ENCODE peak calls at places on chromosomes 2 and 18, in ten cellular contexts. C is HS-5; S is activated T-helper 1 cell treated with anti-CD3 and anti-CD28 coated beads, Interleukin-2, amount 50 U/mL, for 16 hours; B is AG08395; T is hepatic stellate cell; Q is activated T-cell treated with anti-CD3 and anti-CD28 coated beads for 1 hour; P is M059J; U is midbrain; O is SHP77 treated with DMSO at 0.1 percent for 48 hours; J is non-pigmented ciliary epithelial cell. V is an unnamed sample.

GRCh38 chr2:175726213-175726612 is 275.9 kb downstream of the LNPK start:
- DNase-seq in C (peak), S (no peak), B (no peak), T (no peak), Q (no peak), P (peak), U (no peak), O (no peak), J (peak), V (peak)

GRCh38 chr2:190159453-190159852 is 96.9 kb upstream of the MSTN start:
- DNase-seq in C (no peak), S (no peak), B (peak), T (no peak), Q (no peak), P (peak), U (peak), O (no peak), J (no peak), V (peak)

GRCh38 chr2:62334440-62335058 is 138.6 kb downstream of the B3GNT2 start:
- DNase-seq in C (no peak), S (no peak), B (no peak), T (no peak), Q (no peak), P (no peak), U (no peak), O (no peak), J (no peak), V (no peak)

GRCh38 chr18:59109375-59109774 is 30.3 kb upstream of the SEC11C start:
- DNase-seq in C (no peak), S (no peak), B (no peak), T (no peak), Q (no peak), P (no peak), U (no peak), O (no peak), J (no peak), V (peak)

GRCh38 chr18:50272593-50272992 is 6.3 kb upstream of the CFAP53 start:
- DNase-seq in C (no peak), S (no peak), B (no peak), T (no peak), Q (no peak), P (no peak), U (no peak), O (no peak), J (no peak), V (no peak)

GRCh38 chr18:3624818-3625716 is 175.1 kb downstream of the TGIF1 start:
- DNase-seq in C (peak), S (no peak), B (peak), T (peak), Q (peak), P (peak), U (no peak), O (no peak), J (peak), V (peak)

GRCh38 chr2:72917138-72917874 is at the start of gene EMX1:
- DNase-seq in C (no peak), S (no peak), B (no peak), T (peak), Q (peak), P (peak), U (no peak), O (no peak), J (no peak), V (no peak)

GRCh38 chr2:239443666-239444567 is 43.1 kb upstream of the HDAC4 start:
- DNase-seq in C (peak), S (no peak), B (peak), T (no peak), Q (no peak), P (peak), U (peak), O (no peak), J (no peak), V (no peak)

GRCh38 chr18:55321268-55322175 is 266.5 kb downstream of the TCF4 start:
- DNase-seq in C (no peak), S (no peak), B (peak), T (no peak), Q (peak), P (peak), U (peak), O (peak), J (peak), V (peak)

GRCh38 chr18:32470713-32471633 is at the start of gene GAREM1:
- DNase-seq in C (peak), S (peak), B (peak), T (peak), Q (peak), P (peak), U (peak), O (peak), J (peak), V (peak)

GRCh38 chr2:237889811-237890210 is 30.4 kb downstream of the RAMP1 start:
- DNase-seq in C (no peak), S (no peak), B (no peak), T (no peak), Q (no peak), P (no peak), U (no peak), O (no peak), J (no peak), V (no peak)

GRCh38 chr2:47688561-47688960 is 94.4 kb upstream of the MSH6 start:
- DNase-seq in C (no peak), S (no peak), B (no peak), T (no peak), Q (no peak), P (no peak), U (no peak), O (no peak), J (no peak), V (no peak)

GRCh38 chr18:692841-693240 is 19.6 kb downstream of the ENOSF1 start:
- DNase-seq in C (no peak), S (no peak), B (no peak), T (no peak), Q (no peak), P (no peak), U (no peak), O (no peak), J (no peak), V (no peak)

GRCh38 chr2:239399404-239399999 is 1.3 kb downstream of the HDAC4 start:
- DNase-seq in C (peak), S (no peak), B (no peak), T (no peak), Q (peak), P (peak), U (peak), O (no peak), J (no peak), V (no peak)

GRCh38 chr2:104340162-104340561 is 513.8 kb upstream of the POU3F3 start:
- DNase-seq in C (no peak), S (no peak), B (no peak), T (no peak), Q (no peak), P (no peak), U (no peak), O (no peak), J (no peak), V (no peak)

GRCh38 chr2:146734042-146734715 is 1110.7 kb upstream of the ACVR2A start:
- DNase-seq in C (peak), S (no peak), B (peak), T (peak), Q (no peak), P (peak), U (peak), O (peak), J (peak), V (peak)

GRCh38 chr18:6543330-6543908 is 128.7 kb upstream of the L3MBTL4 start:
- DNase-seq in C (peak), S (no peak), B (peak), T (peak), Q (no peak), P (peak), U (peak), O (peak), J (no peak), V (peak)

GRCh38 chr2:226981731-226982373 is 146.0 kb downstream of the RHBDD1 start:
- DNase-seq in C (no peak), S (no peak), B (no peak), T (no peak), Q (no peak), P (no peak), U (no peak), O (no peak), J (no peak), V (no peak)

GRCh38 chr2:87401726-87402345 is 346.1 kb upstream of the PLGLB2 start:
- DNase-seq in C (no peak), S (no peak), B (no peak), T (no peak), Q (no peak), P (no peak), U (no peak), O (no peak), J (no peak), V (no peak)

GRCh38 chr2:230900336-230900995 is 24.6 kb downstream of the GPR55 start:
- DNase-seq in C (no peak), S (no peak), B (no peak), T (no peak), Q (no peak), P (no peak), U (no peak), O (no peak), J (no peak), V (no peak)

GRCh38 chr2:240348522-240348921 is 86.9 kb upstream of the GPC1 start:
- DNase-seq in C (no peak), S (no peak), B (no peak), T (no peak), Q (no peak), P (peak), U (no peak), O (no peak), J (no peak), V (no peak)

GRCh38 chr18:58373486-58373885 is 255.4 kb downstream of the ALPK2 start:
- DNase-seq in C (no peak), S (no peak), B (no peak), T (no peak), Q (no peak), P (no peak), U (no peak), O (no peak), J (no peak), V (no peak)

GRCh38 chr2:42064417-42064942 is 16.7 kb downstream of the PKDCC start:
- DNase-seq in C (no peak), S (no peak), B (peak), T (peak), Q (no peak), P (no peak), U (no peak), O (no peak), J (peak), V (peak)

GRCh38 chr2:239405071-239405470 is 4.3 kb upstream of the HDAC4 start:
- DNase-seq in C (no peak), S (no peak), B (no peak), T (no peak), Q (no peak), P (no peak), U (no peak), O (no peak), J (no peak), V (no peak)

GRCh38 chr2:193824474-193824873 is 1629.7 kb upstream of the TMEFF2 start:
- DNase-seq in C (peak), S (no peak), B (no peak), T (no peak), Q (no peak), P (peak), U (no peak), O (no peak), J (peak), V (peak)

GRCh38 chr2:222840060-222840802 is 20.6 kb upstream of the ACSL3 start:
- DNase-seq in C (no peak), S (no peak), B (no peak), T (no peak), Q (no peak), P (no peak), U (no peak), O (no peak), J (no peak), V (no peak)

GRCh38 chr2:11719230-11719977 is 27.0 kb upstream of the LPIN1 start:
- DNase-seq in C (no peak), S (no peak), B (no peak), T (no peak), Q (no peak), P (peak), U (no peak), O (no peak), J (no peak), V (no peak)

GRCh38 chr18:58805482-58806187 is 59.0 kb upstream of the ZNF532 start:
- DNase-seq in C (no peak), S (no peak), B (no peak), T (no peak), Q (no peak), P (peak), U (no peak), O (no peak), J (no peak), V (no peak)